ENCODE peak calls at places on chromosomes 7 and 10, in six cellular contexts. One of them, this sample, is unnamed.

GRCh38 chr10:13001041-13001886 is at the start of gene CCDC3:
- DNase-seq in SK-N-SH: peak; percentile 88
- DNase-seq in H1: peak; percentile 9
- DNase-seq in HepG2: no peak
- DNase-seq in GM12892: peak; percentile 19
- DNase-seq in K562: peak; percentile 76
- DNase-seq in this sample: peak; percentile 29

GRCh38 chr10:7085913-7086589 is 324.8 kb downstream of the SFMBT2 start:
- DNase-seq in SK-N-SH: no peak
- DNase-seq in H1: no peak
- DNase-seq in HepG2: no peak
- DNase-seq in GM12892: no peak
- DNase-seq in K562: peak; percentile 29
- DNase-seq in this sample: no peak

GRCh38 chr10:70652761-70653657 is 19.3 kb upstream of the ADAMTS14 start:
- DNase-seq in SK-N-SH: peak; percentile 45
- DNase-seq in H1: no peak
- DNase-seq in HepG2: no peak
- DNase-seq in GM12892: no peak
- DNase-seq in K562: peak; percentile 63
- DNase-seq in this sample: no peak

GRCh38 chr7:41000042-41000441 is 702.8 kb downstream of the INHBA start:
- DNase-seq in SK-N-SH: no peak
- DNase-seq in H1: no peak
- DNase-seq in HepG2: no peak
- DNase-seq in GM12892: no peak
- DNase-seq in K562: no peak
- DNase-seq in this sample: no peak

GRCh38 chr10:132939957-132940790 is 2.2 kb downstream of the CFAP46 start:
- DNase-seq in SK-N-SH: peak; percentile 57
- DNase-seq in H1: no peak
- DNase-seq in HepG2: no peak
- DNase-seq in GM12892: peak; percentile 53
- DNase-seq in K562: peak; percentile 75
- DNase-seq in this sample: peak; percentile 72

GRCh38 chr7:16084370-16084769 is 337.0 kb downstream of the CRPPA start:
- DNase-seq in SK-N-SH: no peak
- DNase-seq in H1: no peak
- DNase-seq in HepG2: no peak
- DNase-seq in GM12892: no peak
- DNase-seq in K562: no peak
- DNase-seq in this sample: no peak

GRCh38 chr7:79452032-79452494 is 1.4 kb downstream of the MAGI2 start:
- DNase-seq in SK-N-SH: peak; percentile 91
- DNase-seq in H1: peak; percentile 19
- DNase-seq in HepG2: peak; percentile 97
- DNase-seq in GM12892: no peak
- DNase-seq in K562: no peak
- DNase-seq in this sample: no peak

GRCh38 chr7:127807829-127808228 is 155.8 kb downstream of the SND1 start:
- DNase-seq in SK-N-SH: no peak
- DNase-seq in H1: no peak
- DNase-seq in HepG2: no peak
- DNase-seq in GM12892: no peak
- DNase-seq in K562: no peak
- DNase-seq in this sample: no peak

GRCh38 chr7:157425137-157425731 is 88.4 kb downstream of the DNAJB6 start:
- DNase-seq in SK-N-SH: no peak
- DNase-seq in H1: no peak
- DNase-seq in HepG2: peak; percentile 39
- DNase-seq in GM12892: no peak
- DNase-seq in K562: no peak
- DNase-seq in this sample: no peak

GRCh38 chr10:46541017-46541661 is 15.3 kb downstream of the GPRIN2 start:
- DNase-seq in SK-N-SH: peak; percentile 84
- DNase-seq in H1: no peak
- DNase-seq in HepG2: no peak
- DNase-seq in GM12892: no peak
- DNase-seq in K562: peak; percentile 94
- DNase-seq in this sample: no peak

GRCh38 chr7:156423876-156424275 is 216.7 kb upstream of the RNF32 start:
- DNase-seq in SK-N-SH: no peak
- DNase-seq in H1: no peak
- DNase-seq in HepG2: no peak
- DNase-seq in GM12892: no peak
- DNase-seq in K562: no peak
- DNase-seq in this sample: no peak

GRCh38 chr7:116138202-116138801 is 72.0 kb upstream of the TES start:
- DNase-seq in SK-N-SH: peak; percentile 44
- DNase-seq in H1: no peak
- DNase-seq in HepG2: peak; percentile 52
- DNase-seq in GM12892: no peak
- DNase-seq in K562: peak; percentile 59
- DNase-seq in this sample: peak; percentile 2

GRCh38 chr7:98210513-98211220 is 572 bp upstream of the BHLHA15 start:
- DNase-seq in SK-N-SH: peak; percentile 87
- DNase-seq in H1: no peak
- DNase-seq in HepG2: no peak
- DNase-seq in GM12892: peak; percentile 26
- DNase-seq in K562: no peak
- DNase-seq in this sample: no peak

GRCh38 chr7:91243591-91244368 is 20.5 kb upstream of the FZD1 start:
- DNase-seq in SK-N-SH: no peak
- DNase-seq in H1: no peak
- DNase-seq in HepG2: no peak
- DNase-seq in GM12892: no peak
- DNase-seq in K562: no peak
- DNase-seq in this sample: no peak

GRCh38 chr10:116134316-116134715 is 138.7 kb downstream of the GFRA1 start:
- DNase-seq in SK-N-SH: no peak
- DNase-seq in H1: no peak
- DNase-seq in HepG2: no peak
- DNase-seq in GM12892: no peak
- DNase-seq in K562: no peak
- DNase-seq in this sample: no peak

GRCh38 chr7:78151229-78151628 is 352.7 kb downstream of the PHTF2 start:
- DNase-seq in SK-N-SH: no peak
- DNase-seq in H1: no peak
- DNase-seq in HepG2: no peak
- DNase-seq in GM12892: no peak
- DNase-seq in K562: no peak
- DNase-seq in this sample: no peak

GRCh38 chr10:102396251-102396650 is 746 bp downstream of the NFKB2 start:
- DNase-seq in SK-N-SH: no peak
- DNase-seq in H1: no peak
- DNase-seq in HepG2: no peak
- DNase-seq in GM12892: no peak
- DNase-seq in K562: peak; percentile 23
- DNase-seq in this sample: no peak

GRCh38 chr7:93773446-93773845 is 117.1 kb downstream of the TFPI2 start:
- DNase-seq in SK-N-SH: no peak
- DNase-seq in H1: no peak
- DNase-seq in HepG2: no peak
- DNase-seq in GM12892: no peak
- DNase-seq in K562: no peak
- DNase-seq in this sample: no peak

GRCh38 chr7:12653127-12653917 is 34.1 kb upstream of the ARL4A start:
- DNase-seq in SK-N-SH: no peak
- DNase-seq in H1: no peak
- DNase-seq in HepG2: no peak
- DNase-seq in GM12892: no peak
- DNase-seq in K562: no peak
- DNase-seq in this sample: no peak

GRCh38 chr7:77351539-77352004 is 64.6 kb downstream of the GSAP start:
- DNase-seq in SK-N-SH: no peak
- DNase-seq in H1: no peak
- DNase-seq in HepG2: no peak
- DNase-seq in GM12892: peak; percentile 24
- DNase-seq in K562: no peak
- DNase-seq in this sample: peak; percentile 33

GRCh38 chr7:54560183-54560582 is 18.0 kb downstream of the VSTM2A start:
- DNase-seq in SK-N-SH: no peak
- DNase-seq in H1: no peak
- DNase-seq in HepG2: no peak
- DNase-seq in GM12892: no peak
- DNase-seq in K562: no peak
- DNase-seq in this sample: no peak
- TF ChIP-seq TAF1 in SK-N-SH: no peak
- TF ChIP-seq TAF1 in H1: no peak
- TF ChIP-seq TAF1 in HepG2: no peak
- TF ChIP-seq TAF1 in GM12892: no peak
- TF ChIP-seq TAF1 in K562: no peak
- TF ChIP-seq TAF1 in this sample: no peak

DNA sequence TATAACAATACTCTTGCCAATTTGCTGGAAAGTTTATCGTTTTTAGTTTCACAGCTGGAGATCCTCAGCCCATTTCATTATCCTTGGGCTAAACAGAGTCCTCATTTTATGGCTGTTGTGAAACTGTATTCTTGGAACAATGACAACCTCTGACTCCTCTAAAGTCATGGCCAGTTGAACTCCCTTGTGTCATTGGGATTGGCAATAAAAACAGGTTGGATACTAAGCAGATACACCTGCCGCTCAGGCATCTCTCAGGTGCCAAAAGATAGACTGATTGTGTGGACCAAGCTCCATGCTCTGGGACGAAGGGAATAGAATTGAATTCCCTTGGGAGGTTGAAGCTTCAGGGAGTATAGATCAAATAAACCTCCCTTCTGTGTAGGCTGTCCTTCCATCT is 182.2 kb downstream of the WDR11 start:
- DNase-seq in SK-N-SH: no peak
- DNase-seq in H1: no peak
- DNase-seq in HepG2: no peak
- DNase-seq in GM12892: no peak
- DNase-seq in K562: no peak
- DNase-seq in this sample: no peak
- TF ChIP-seq TAF1 in SK-N-SH: no peak
- TF ChIP-seq TAF1 in H1: no peak
- TF ChIP-seq TAF1 in HepG2: no peak
- TF ChIP-seq TAF1 in GM12892: no peak
- TF ChIP-seq TAF1 in K562: no peak
- TF ChIP-seq TAF1 in this sample: no peak

GRCh38 chr10:80660736-80661135 is 123.0 kb downstream of the SH2D4B start:
- DNase-seq in SK-N-SH: no peak
- DNase-seq in H1: no peak
- DNase-seq in HepG2: no peak
- DNase-seq in GM12892: no peak
- DNase-seq in K562: no peak
- DNase-seq in this sample: no peak
- TF ChIP-seq TAF1 in SK-N-SH: no peak
- TF ChIP-seq TAF1 in H1: no peak
- TF ChIP-seq TAF1 in HepG2: no peak
- TF ChIP-seq TAF1 in GM12892: no peak
- TF ChIP-seq TAF1 in K562: no peak
- TF ChIP-seq TAF1 in this sample: no peak

DNA sequence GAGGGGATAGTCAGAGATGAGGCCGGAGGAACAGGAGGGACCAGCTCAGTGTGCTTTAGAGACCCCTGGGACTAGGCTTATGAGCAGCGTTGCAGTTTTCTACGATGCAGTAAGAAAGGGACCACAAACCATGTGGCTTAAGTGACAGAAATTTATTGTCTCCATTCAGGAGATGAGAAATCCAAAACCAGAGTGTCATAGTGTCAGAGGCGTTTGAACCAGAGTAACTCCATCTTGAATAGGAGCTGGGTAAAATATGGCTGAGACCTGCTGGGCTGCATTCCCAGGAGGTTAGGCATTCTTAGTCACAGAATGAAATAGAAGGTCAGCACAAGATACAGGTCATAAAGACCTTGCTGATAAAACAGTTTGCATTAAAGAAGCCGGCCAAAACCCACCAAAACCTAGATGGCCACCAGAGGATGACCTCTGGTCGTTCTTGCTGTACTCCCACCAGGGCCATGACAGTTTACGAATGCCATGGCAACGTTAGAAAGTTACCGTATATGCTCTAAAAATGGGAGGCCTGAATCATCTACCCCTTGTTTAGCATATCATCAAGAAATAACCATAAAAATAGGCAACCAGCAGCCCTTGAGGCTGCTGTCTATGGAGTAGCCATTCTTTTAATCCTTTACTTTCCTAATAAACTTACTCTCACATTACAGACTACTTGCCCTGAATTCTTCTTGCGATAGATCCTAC is 67.2 kb upstream of the NANOS1 start:
- DNase-seq in SK-N-SH: no peak
- DNase-seq in H1: no peak
- DNase-seq in HepG2: no peak
- DNase-seq in GM12892: no peak
- DNase-seq in K562: no peak
- DNase-seq in this sample: no peak
- TF ChIP-seq TAF1 in SK-N-SH: no peak
- TF ChIP-seq TAF1 in H1: no peak
- TF ChIP-seq TAF1 in HepG2: no peak
- TF ChIP-seq TAF1 in GM12892: no peak
- TF ChIP-seq TAF1 in K562: no peak
- TF ChIP-seq TAF1 in this sample: no peak

GRCh38 chr7:133079296-133079695 is 2.6 kb downstream of the CHCHD3 start:
- DNase-seq in SK-N-SH: no peak
- DNase-seq in H1: no peak
- DNase-seq in HepG2: no peak
- DNase-seq in GM12892: no peak
- DNase-seq in K562: no peak
- DNase-seq in this sample: no peak

GRCh38 chr7:133077394-133077793 is 4.5 kb downstream of the CHCHD3 start:
- DNase-seq in SK-N-SH: no peak
- DNase-seq in H1: no peak
- DNase-seq in HepG2: no peak
- DNase-seq in GM12892: no peak
- DNase-seq in K562: no peak
- DNase-seq in this sample: no peak

GRCh38 chr7:133082390-133082766 is 488 bp upstream of the CHCHD3 start:
- DNase-seq in SK-N-SH: no peak
- DNase-seq in H1: no peak
- DNase-seq in HepG2: no peak
- DNase-seq in GM12892: no peak
- DNase-seq in K562: no peak
- DNase-seq in this sample: no peak

GRCh38 chr7:133081605-133082389 is at the start of gene CHCHD3:
- DNase-seq in SK-N-SH: peak; percentile 98
- DNase-seq in H1: peak; percentile 88
- DNase-seq in HepG2: peak; percentile 96
- DNase-seq in GM12892: peak; percentile 90
- DNase-seq in K562: peak; percentile 99
- DNase-seq in this sample: peak; percentile 90

DNA sequence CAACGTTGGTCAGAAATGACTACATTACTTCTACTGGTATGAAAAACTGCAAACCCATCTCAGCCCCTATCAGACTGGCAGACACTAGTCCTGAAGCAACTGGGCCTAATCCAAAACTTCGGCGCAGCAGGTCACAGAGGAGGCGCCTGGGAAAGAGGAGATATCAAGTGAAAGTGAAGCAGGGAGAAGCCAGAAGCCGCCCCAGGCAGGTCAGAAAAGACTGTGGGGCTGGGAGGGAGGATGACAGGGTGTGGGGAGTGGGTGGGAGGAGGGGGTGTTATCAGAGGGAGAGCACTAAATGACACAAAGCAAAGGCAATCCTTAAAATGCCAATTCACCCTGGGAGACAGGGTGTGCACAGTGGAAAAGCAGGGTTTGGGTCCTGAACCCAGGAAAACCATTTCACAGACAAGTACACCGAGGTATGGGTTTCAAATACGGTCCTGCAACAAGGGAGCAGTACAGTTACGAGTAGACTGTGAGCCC is 728 bp downstream of the CHCHD3 start:
- DNase-seq in SK-N-SH: peak; percentile 51
- DNase-seq in H1: no peak
- DNase-seq in HepG2: peak; percentile 12
- DNase-seq in GM12892: no peak
- DNase-seq in K562: peak; percentile 66
- DNase-seq in this sample: no peak
- TF ChIP-seq TAF1 in SK-N-SH: no peak
- TF ChIP-seq TAF1 in H1: no peak
- TF ChIP-seq TAF1 in HepG2: no peak
- TF ChIP-seq TAF1 in GM12892: no peak
- TF ChIP-seq TAF1 in K562: peak; percentile 65
- TF ChIP-seq TAF1 in this sample: no peak